ENCODE peak calls at places on chromosomes 7 and 10, in four cellular contexts. D, L, S and G are unnamed samples.

GRCh38 chr10:119526606-119527592 is 15.6 kb downstream of the RGS10 start:
- DNase-seq in D (no peak), L (no peak), S (no peak), G (no peak)

GRCh38 chr10:33521062-33521461 is 186.6 kb upstream of the NRP1 start:
- DNase-seq in D (no peak), L (no peak), S (no peak), G (peak)

GRCh38 chr10:101889256-101890210 is 45.9 kb upstream of the KCNIP2 start:
- DNase-seq in D (peak), L (peak), S (peak), G (peak)

GRCh38 chr7:30880090-30880704 is 31.5 kb upstream of the AQP1 start:
- DNase-seq in D (no peak), L (no peak), S (no peak), G (no peak)

GRCh38 chr7:76392531-76393115 is 16.9 kb downstream of the SSC4D start:
- DNase-seq in D (no peak), L (no peak), S (no peak), G (no peak)

GRCh38 chr7:22143496-22143895 is 197.8 kb upstream of the CDCA7L start:
- DNase-seq in D (no peak), L (no peak), S (no peak), G (no peak)

GRCh38 chr10:133260895-133261725 is 15.6 kb downstream of the ADAM8 start:
- DNase-seq in D (no peak), L (peak), S (peak), G (no peak)

GRCh38 chr10:50396491-50397311 is 145.4 kb upstream of the ASAH2 start:
- DNase-seq in D (no peak), L (no peak), S (no peak), G (peak)

GRCh38 chr10:102117391-102118159 is 2.6 kb downstream of the LDB1 start:
- DNase-seq in D (no peak), L (peak), S (peak), G (peak)

GRCh38 chr7:93949468-93949867 is 27.9 kb downstream of the GNG11 start:
- DNase-seq in D (peak), L (no peak), S (no peak), G (peak)

GRCh38 chr10:52879651-52880050 is 107.1 kb upstream of the MBL2 start:
- DNase-seq in D (no peak), L (no peak), S (no peak), G (no peak)

GRCh38 chr10:13654118-13654830 is 67.5 kb downstream of the PRPF18 start:
- DNase-seq in D (no peak), L (no peak), S (no peak), G (no peak)